ENCODE peak calls at places on chromosome 5, in ten cellular contexts. One of them, this sample, is unnamed.

GRCh38 chr5:59923465-59923864 is 29.9 kb upstream of the PDE4D start:
- DNase-seq in activated CD8-positive, alpha-beta T cell treated with anti-CD3 and anti-CD28 coated beads, Interleukin-2, amount 10 ng/mL, durations not matched to agents 7 days and 5 days: no peak
- DNase-seq in SW 1271: no peak
- DNase-seq in activated CD8-positive, alpha-beta memory T cell treated with anti-CD3 and anti-CD28 coated beads for 1 hour: no peak
- DNase-seq in natural killer cell treated with Interleukin-12 subunit alpha and Interleukin-12 subunit beta and Interleukin-15 and Interleukin-18, amount 100 ng/mL, for 72 hours: no peak
- DNase-seq in M059J: peak
- DNase-seq in IMR-90: peak
- DNase-seq in LoVo: no peak
- DNase-seq in kidney tubule cell: peak
- DNase-seq in GM13977: no peak
- DNase-seq in this sample: no peak

GRCh38 chr5:16673241-16673998 is 56.6 kb upstream of the RETREG1 start:
- DNase-seq in activated CD8-positive, alpha-beta memory T cell treated with anti-CD3 and anti-CD28 coated beads for 1 hour: no peak
- DNase-seq in activated CD8-positive, alpha-beta T cell treated with anti-CD3 and anti-CD28 coated beads, Interleukin-2, amount 10 ng/mL, durations not matched to agents 7 days and 5 days: no peak
- DNase-seq in GM13977: no peak
- DNase-seq in kidney tubule cell: peak
- DNase-seq in SW 1271: no peak
- DNase-seq in IMR-90: no peak
- DNase-seq in natural killer cell treated with Interleukin-12 subunit alpha and Interleukin-12 subunit beta and Interleukin-15 and Interleukin-18, amount 100 ng/mL, for 72 hours: no peak
- DNase-seq in LoVo: no peak
- DNase-seq in M059J: no peak
- DNase-seq in this sample: no peak

GRCh38 chr5:169423580-169424278 is 122.8 kb upstream of the SLIT3 start:
- DNase-seq in kidney tubule cell: peak
- DNase-seq in activated CD8-positive, alpha-beta memory T cell treated with anti-CD3 and anti-CD28 coated beads for 1 hour: no peak
- DNase-seq in IMR-90: no peak
- DNase-seq in SW 1271: no peak
- DNase-seq in M059J: peak
- DNase-seq in activated CD8-positive, alpha-beta T cell treated with anti-CD3 and anti-CD28 coated beads, Interleukin-2, amount 10 ng/mL, durations not matched to agents 7 days and 5 days: no peak
- DNase-seq in LoVo: no peak
- DNase-seq in natural killer cell treated with Interleukin-12 subunit alpha and Interleukin-12 subunit beta and Interleukin-15 and Interleukin-18, amount 100 ng/mL, for 72 hours: no peak
- DNase-seq in GM13977: no peak
- DNase-seq in this sample: no peak

GRCh38 chr5:147398860-147399259 is 111.0 kb downstream of the DPYSL3 start:
- DNase-seq in GM13977: no peak
- DNase-seq in M059J: no peak
- DNase-seq in IMR-90: no peak
- DNase-seq in activated CD8-positive, alpha-beta memory T cell treated with anti-CD3 and anti-CD28 coated beads for 1 hour: no peak
- DNase-seq in LoVo: no peak
- DNase-seq in activated CD8-positive, alpha-beta T cell treated with anti-CD3 and anti-CD28 coated beads, Interleukin-2, amount 10 ng/mL, durations not matched to agents 7 days and 5 days: no peak
- DNase-seq in SW 1271: no peak
- DNase-seq in natural killer cell treated with Interleukin-12 subunit alpha and Interleukin-12 subunit beta and Interleukin-15 and Interleukin-18, amount 100 ng/mL, for 72 hours: no peak
- DNase-seq in kidney tubule cell: no peak
- DNase-seq in this sample: no peak

GRCh38 chr5:132953710-132954109 is 9.7 kb downstream of the AFF4 start:
- DNase-seq in SW 1271: no peak
- DNase-seq in activated CD8-positive, alpha-beta memory T cell treated with anti-CD3 and anti-CD28 coated beads for 1 hour: no peak
- DNase-seq in GM13977: no peak
- DNase-seq in IMR-90: peak
- DNase-seq in natural killer cell treated with Interleukin-12 subunit alpha and Interleukin-12 subunit beta and Interleukin-15 and Interleukin-18, amount 100 ng/mL, for 72 hours: no peak
- DNase-seq in activated CD8-positive, alpha-beta T cell treated with anti-CD3 and anti-CD28 coated beads, Interleukin-2, amount 10 ng/mL, durations not matched to agents 7 days and 5 days: no peak
- DNase-seq in LoVo: no peak
- DNase-seq in kidney tubule cell: no peak
- DNase-seq in M059J: no peak
- DNase-seq in this sample: no peak

GRCh38 chr5:93930098-93930497 is 188.7 kb upstream of the POU5F2 start:
- DNase-seq in SW 1271: no peak
- DNase-seq in activated CD8-positive, alpha-beta memory T cell treated with anti-CD3 and anti-CD28 coated beads for 1 hour: no peak
- DNase-seq in LoVo: no peak
- DNase-seq in kidney tubule cell: no peak
- DNase-seq in IMR-90: no peak
- DNase-seq in natural killer cell treated with Interleukin-12 subunit alpha and Interleukin-12 subunit beta and Interleukin-15 and Interleukin-18, amount 100 ng/mL, for 72 hours: no peak
- DNase-seq in activated CD8-positive, alpha-beta T cell treated with anti-CD3 and anti-CD28 coated beads, Interleukin-2, amount 10 ng/mL, durations not matched to agents 7 days and 5 days: no peak
- DNase-seq in M059J: no peak
- DNase-seq in GM13977: no peak
- DNase-seq in this sample: no peak

GRCh38 chr5:39013938-39014337 is 60.3 kb downstream of the RICTOR start:
- DNase-seq in M059J: no peak
- DNase-seq in activated CD8-positive, alpha-beta T cell treated with anti-CD3 and anti-CD28 coated beads, Interleukin-2, amount 10 ng/mL, durations not matched to agents 7 days and 5 days: no peak
- DNase-seq in kidney tubule cell: no peak
- DNase-seq in LoVo: no peak
- DNase-seq in activated CD8-positive, alpha-beta memory T cell treated with anti-CD3 and anti-CD28 coated beads for 1 hour: no peak
- DNase-seq in GM13977: no peak
- DNase-seq in IMR-90: peak
- DNase-seq in natural killer cell treated with Interleukin-12 subunit alpha and Interleukin-12 subunit beta and Interleukin-15 and Interleukin-18, amount 100 ng/mL, for 72 hours: no peak
- DNase-seq in SW 1271: no peak
- DNase-seq in this sample: no peak

GRCh38 chr5:163478126-163478981 is 17.9 kb downstream of the HMMR start:
- DNase-seq in LoVo: no peak
- DNase-seq in SW 1271: no peak
- DNase-seq in IMR-90: peak
- DNase-seq in M059J: peak
- DNase-seq in activated CD8-positive, alpha-beta T cell treated with anti-CD3 and anti-CD28 coated beads, Interleukin-2, amount 10 ng/mL, durations not matched to agents 7 days and 5 days: no peak
- DNase-seq in kidney tubule cell: peak
- DNase-seq in GM13977: no peak
- DNase-seq in natural killer cell treated with Interleukin-12 subunit alpha and Interleukin-12 subunit beta and Interleukin-15 and Interleukin-18, amount 100 ng/mL, for 72 hours: no peak
- DNase-seq in activated CD8-positive, alpha-beta memory T cell treated with anti-CD3 and anti-CD28 coated beads for 1 hour: no peak
- DNase-seq in this sample: no peak

GRCh38 chr5:111960466-111961215 is 203.6 kb upstream of the NREP start:
- DNase-seq in M059J: peak
- DNase-seq in IMR-90: peak
- DNase-seq in GM13977: no peak
- DNase-seq in activated CD8-positive, alpha-beta memory T cell treated with anti-CD3 and anti-CD28 coated beads for 1 hour: no peak
- DNase-seq in kidney tubule cell: no peak
- DNase-seq in natural killer cell treated with Interleukin-12 subunit alpha and Interleukin-12 subunit beta and Interleukin-15 and Interleukin-18, amount 100 ng/mL, for 72 hours: no peak
- DNase-seq in activated CD8-positive, alpha-beta T cell treated with anti-CD3 and anti-CD28 coated beads, Interleukin-2, amount 10 ng/mL, durations not matched to agents 7 days and 5 days: no peak
- DNase-seq in LoVo: no peak
- DNase-seq in SW 1271: no peak
- DNase-seq in this sample: no peak

GRCh38 chr5:59766394-59766793 is 127.1 kb downstream of the PDE4D start:
- DNase-seq in M059J: peak
- DNase-seq in GM13977: no peak
- DNase-seq in kidney tubule cell: no peak
- DNase-seq in activated CD8-positive, alpha-beta memory T cell treated with anti-CD3 and anti-CD28 coated beads for 1 hour: no peak
- DNase-seq in LoVo: peak
- DNase-seq in natural killer cell treated with Interleukin-12 subunit alpha and Interleukin-12 subunit beta and Interleukin-15 and Interleukin-18, amount 100 ng/mL, for 72 hours: no peak
- DNase-seq in IMR-90: no peak
- DNase-seq in SW 1271: no peak
- DNase-seq in activated CD8-positive, alpha-beta T cell treated with anti-CD3 and anti-CD28 coated beads, Interleukin-2, amount 10 ng/mL, durations not matched to agents 7 days and 5 days: no peak
- DNase-seq in this sample: no peak

GRCh38 chr5:115575167-115576070 is 26.9 kb downstream of the TICAM2 start:
- DNase-seq in activated CD8-positive, alpha-beta memory T cell treated with anti-CD3 and anti-CD28 coated beads for 1 hour: no peak
- DNase-seq in natural killer cell treated with Interleukin-12 subunit alpha and Interleukin-12 subunit beta and Interleukin-15 and Interleukin-18, amount 100 ng/mL, for 72 hours: no peak
- DNase-seq in IMR-90: peak
- DNase-seq in activated CD8-positive, alpha-beta T cell treated with anti-CD3 and anti-CD28 coated beads, Interleukin-2, amount 10 ng/mL, durations not matched to agents 7 days and 5 days: no peak
- DNase-seq in M059J: peak
- DNase-seq in kidney tubule cell: peak
- DNase-seq in LoVo: no peak
- DNase-seq in SW 1271: no peak
- DNase-seq in GM13977: peak
- DNase-seq in this sample: no peak

GRCh38 chr5:52682492-52682891 is 105.2 kb upstream of the ITGA1 start:
- DNase-seq in activated CD8-positive, alpha-beta memory T cell treated with anti-CD3 and anti-CD28 coated beads for 1 hour: no peak
- DNase-seq in SW 1271: no peak
- DNase-seq in IMR-90: no peak
- DNase-seq in activated CD8-positive, alpha-beta T cell treated with anti-CD3 and anti-CD28 coated beads, Interleukin-2, amount 10 ng/mL, durations not matched to agents 7 days and 5 days: no peak
- DNase-seq in kidney tubule cell: no peak
- DNase-seq in LoVo: no peak
- DNase-seq in natural killer cell treated with Interleukin-12 subunit alpha and Interleukin-12 subunit beta and Interleukin-15 and Interleukin-18, amount 100 ng/mL, for 72 hours: no peak
- DNase-seq in M059J: no peak
- DNase-seq in GM13977: no peak
- DNase-seq in this sample: no peak

GRCh38 chr5:138021771-138022170 is 11.1 kb downstream of the FAM13B start:
- DNase-seq in IMR-90: no peak
- DNase-seq in M059J: no peak
- DNase-seq in LoVo: no peak
- DNase-seq in activated CD8-positive, alpha-beta memory T cell treated with anti-CD3 and anti-CD28 coated beads for 1 hour: no peak
- DNase-seq in natural killer cell treated with Interleukin-12 subunit alpha and Interleukin-12 subunit beta and Interleukin-15 and Interleukin-18, amount 100 ng/mL, for 72 hours: no peak
- DNase-seq in SW 1271: no peak
- DNase-seq in GM13977: no peak
- DNase-seq in kidney tubule cell: no peak
- DNase-seq in activated CD8-positive, alpha-beta T cell treated with anti-CD3 and anti-CD28 coated beads, Interleukin-2, amount 10 ng/mL, durations not matched to agents 7 days and 5 days: no peak
- DNase-seq in this sample: no peak

GRCh38 chr5:68240196-68240595 is 24.6 kb downstream of the PIK3R1 start:
- DNase-seq in natural killer cell treated with Interleukin-12 subunit alpha and Interleukin-12 subunit beta and Interleukin-15 and Interleukin-18, amount 100 ng/mL, for 72 hours: no peak
- DNase-seq in IMR-90: no peak
- DNase-seq in kidney tubule cell: no peak
- DNase-seq in activated CD8-positive, alpha-beta memory T cell treated with anti-CD3 and anti-CD28 coated beads for 1 hour: no peak
- DNase-seq in GM13977: peak
- DNase-seq in SW 1271: no peak
- DNase-seq in M059J: peak
- DNase-seq in LoVo: no peak
- DNase-seq in activated CD8-positive, alpha-beta T cell treated with anti-CD3 and anti-CD28 coated beads, Interleukin-2, amount 10 ng/mL, durations not matched to agents 7 days and 5 days: no peak
- DNase-seq in this sample: no peak